ENCODE peak calls at places on chromosomes 6 and 20, in six cellular contexts. One of them, this sample, is unnamed.

GRCh38 chr6:119603501-119603900 is 253.9 kb upstream of the MAN1A1 start:
- DNase-seq in GM23338: no peak
- DNase-seq in foreskin keratinocyte: no peak
- DNase-seq in AG04450: no peak
- DNase-seq in right lobe of liver: no peak
- DNase-seq in HL-60: no peak
- DNase-seq in this sample: no peak

GRCh38 chr6:116695398-116695797 is 14.4 kb downstream of the KPNA5 start:
- DNase-seq in AG04450: no peak
- DNase-seq in foreskin keratinocyte: no peak
- DNase-seq in right lobe of liver: no peak
- DNase-seq in GM23338: no peak
- DNase-seq in HL-60: no peak
- DNase-seq in this sample: no peak

GRCh38 chr6:36075656-36076055 is 48.0 kb downstream of the MAPK14 start:
- DNase-seq in GM23338: peak
- DNase-seq in HL-60: peak
- DNase-seq in AG04450: no peak
- DNase-seq in foreskin keratinocyte: no peak
- DNase-seq in right lobe of liver: peak
- DNase-seq in this sample: no peak

GRCh38 chr20:61725966-61726365 is 339.7 kb downstream of the TAF4 start:
- DNase-seq in AG04450: no peak
- DNase-seq in GM23338: no peak
- DNase-seq in HL-60: no peak
- DNase-seq in foreskin keratinocyte: no peak
- DNase-seq in right lobe of liver: peak
- DNase-seq in this sample: no peak

GRCh38 chr6:74277749-74278148 is 581.7 kb downstream of the CD109 start:
- DNase-seq in HL-60: no peak
- DNase-seq in foreskin keratinocyte: peak
- DNase-seq in GM23338: no peak
- DNase-seq in right lobe of liver: no peak
- DNase-seq in AG04450: no peak
- DNase-seq in this sample: no peak

GRCh38 chr6:122061855-122062254 is 337.6 kb upstream of the HSF2 start:
- DNase-seq in HL-60: no peak
- DNase-seq in AG04450: no peak
- DNase-seq in GM23338: no peak
- DNase-seq in foreskin keratinocyte: no peak
- DNase-seq in right lobe of liver: no peak
- DNase-seq in this sample: no peak

GRCh38 chr6:30260036-30260504 is 46.9 kb upstream of the TRIM26 start:
- DNase-seq in foreskin keratinocyte: no peak
- DNase-seq in GM23338: peak
- DNase-seq in HL-60: no peak
- DNase-seq in AG04450: no peak
- DNase-seq in right lobe of liver: no peak
- DNase-seq in this sample: peak

GRCh38 chr6:19322691-19323470 is 514.3 kb upstream of the ID4 start:
- DNase-seq in foreskin keratinocyte: no peak
- DNase-seq in right lobe of liver: no peak
- DNase-seq in HL-60: no peak
- DNase-seq in GM23338: no peak
- DNase-seq in AG04450: no peak
- DNase-seq in this sample: no peak

GRCh38 chr20:63618291-63618980 is 8.5 kb downstream of the GMEB2 start:
- DNase-seq in HL-60: no peak
- DNase-seq in right lobe of liver: no peak
- DNase-seq in AG04450: no peak
- DNase-seq in GM23338: no peak
- DNase-seq in foreskin keratinocyte: no peak
- DNase-seq in this sample: no peak

GRCh38 chr20:3364323-3365013 is 43.0 kb downstream of the DNAAF9 start:
- DNase-seq in GM23338: no peak
- DNase-seq in right lobe of liver: no peak
- DNase-seq in HL-60: no peak
- DNase-seq in foreskin keratinocyte: no peak
- DNase-seq in AG04450: no peak
- DNase-seq in this sample: no peak

GRCh38 chr6:41191569-41191968 is 9.4 kb downstream of the TREML2 start:
- DNase-seq in HL-60: peak
- DNase-seq in right lobe of liver: no peak
- DNase-seq in foreskin keratinocyte: no peak
- DNase-seq in AG04450: no peak
- DNase-seq in GM23338: peak
- DNase-seq in this sample: no peak

GRCh38 chr6:27502508-27503435 is 29.9 kb upstream of the ZNF184 start:
- DNase-seq in HL-60: peak
- DNase-seq in GM23338: peak
- DNase-seq in foreskin keratinocyte: peak
- DNase-seq in AG04450: peak
- DNase-seq in right lobe of liver: no peak
- DNase-seq in this sample: no peak

GRCh38 chr6:156809034-156809433 is 31.9 kb downstream of the ARID1B start:
- DNase-seq in HL-60: peak
- DNase-seq in GM23338: no peak
- DNase-seq in right lobe of liver: no peak
- DNase-seq in AG04450: no peak
- DNase-seq in foreskin keratinocyte: no peak
- DNase-seq in this sample: no peak

GRCh38 chr20:58233881-58234528 is 5.6 kb upstream of the ANKRD60 start:
- DNase-seq in right lobe of liver: no peak
- DNase-seq in GM23338: peak
- DNase-seq in AG04450: no peak
- DNase-seq in foreskin keratinocyte: no peak
- DNase-seq in HL-60: peak
- DNase-seq in this sample: no peak

GRCh38 chr6:134482585-134483346 is 164.9 kb upstream of the SGK1 start:
- DNase-seq in right lobe of liver: peak
- DNase-seq in foreskin keratinocyte: no peak
- DNase-seq in GM23338: no peak
- DNase-seq in HL-60: no peak
- DNase-seq in AG04450: no peak
- DNase-seq in this sample: no peak

GRCh38 chr6:7846971-7847818 is 63.4 kb downstream of the TXNDC5 start:
- DNase-seq in right lobe of liver: no peak
- DNase-seq in foreskin keratinocyte: peak
- DNase-seq in AG04450: peak
- DNase-seq in HL-60: no peak
- DNase-seq in GM23338: peak
- DNase-seq in this sample: no peak

GRCh38 chr6:161076211-161076677 is 84.7 kb downstream of the MAP3K4 start:
- DNase-seq in GM23338: peak
- DNase-seq in foreskin keratinocyte: no peak
- DNase-seq in right lobe of liver: no peak
- DNase-seq in HL-60: no peak
- DNase-seq in AG04450: no peak
- DNase-seq in this sample: no peak

GRCh38 chr20:10332656-10333421 is 101.2 kb downstream of the MKKS start:
- DNase-seq in AG04450: no peak
- DNase-seq in foreskin keratinocyte: no peak
- DNase-seq in right lobe of liver: no peak
- DNase-seq in HL-60: no peak
- DNase-seq in GM23338: no peak
- DNase-seq in this sample: no peak

GRCh38 chr20:47795214-47795667 is 10.0 kb upstream of the SULF2 start:
- DNase-seq in GM23338: no peak
- DNase-seq in right lobe of liver: peak
- DNase-seq in AG04450: no peak
- DNase-seq in foreskin keratinocyte: peak
- DNase-seq in HL-60: no peak
- DNase-seq in this sample: no peak
- H3K27ac ChIP-seq in GM23338: no peak
- H3K27ac ChIP-seq in right lobe of liver: no peak
- H3K27ac ChIP-seq in AG04450: no peak
- H3K27ac ChIP-seq in foreskin keratinocyte: peak
- H3K27ac ChIP-seq in HL-60: no peak
- H3K27ac ChIP-seq in this sample: no peak

DNA sequence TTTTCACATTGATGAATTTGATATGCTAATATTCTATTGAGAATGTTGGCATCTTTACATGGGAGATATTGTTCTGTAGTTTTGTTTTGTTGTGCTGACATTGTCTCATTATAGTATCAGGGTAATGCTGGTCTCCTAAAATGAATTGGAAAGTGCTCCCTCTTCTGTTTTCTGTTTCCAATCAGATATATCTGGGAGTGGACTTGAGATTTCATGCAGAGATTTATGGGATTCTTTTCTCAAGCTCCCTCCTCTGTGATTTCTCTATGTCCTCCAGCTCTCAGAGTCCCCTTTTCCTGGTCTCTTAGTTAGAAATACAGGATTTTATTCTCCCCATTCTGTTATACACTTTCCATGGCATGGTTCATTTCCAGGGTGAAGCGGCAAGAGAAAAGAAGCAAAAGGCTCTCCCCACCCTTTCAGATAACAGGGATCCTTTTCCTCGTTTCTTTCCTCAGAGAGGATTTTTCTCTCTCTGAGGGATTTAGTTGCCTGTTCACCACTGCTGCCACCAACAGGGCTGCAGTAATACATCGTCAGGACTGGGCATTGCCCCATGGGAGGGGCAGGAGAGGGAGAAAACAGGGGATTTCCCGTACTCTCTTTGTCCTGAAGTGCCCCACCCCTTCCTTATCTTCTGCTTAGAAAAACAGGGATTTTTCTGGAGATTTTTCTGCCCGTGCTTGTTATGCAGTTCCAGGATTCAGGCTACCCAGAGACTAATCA is 59.3 kb upstream of the STMND1 start:
- DNase-seq in right lobe of liver: peak
- DNase-seq in GM23338: peak
- DNase-seq in AG04450: no peak
- DNase-seq in HL-60: no peak
- DNase-seq in foreskin keratinocyte: peak
- DNase-seq in this sample: no peak
- H3K27ac ChIP-seq in right lobe of liver: no peak
- H3K27ac ChIP-seq in GM23338: no peak
- H3K27ac ChIP-seq in AG04450: no peak
- H3K27ac ChIP-seq in HL-60: no peak
- H3K27ac ChIP-seq in foreskin keratinocyte: peak
- H3K27ac ChIP-seq in this sample: no peak

GRCh38 chr6:112188906-112189305 is 65.5 kb downstream of the LAMA4 start:
- DNase-seq in HL-60: no peak
- DNase-seq in right lobe of liver: no peak
- DNase-seq in foreskin keratinocyte: no peak
- DNase-seq in GM23338: no peak
- DNase-seq in AG04450: no peak
- DNase-seq in this sample: no peak
- H3K27ac ChIP-seq in HL-60: no peak
- H3K27ac ChIP-seq in right lobe of liver: no peak
- H3K27ac ChIP-seq in foreskin keratinocyte: no peak
- H3K27ac ChIP-seq in GM23338: no peak
- H3K27ac ChIP-seq in AG04450: no peak
- H3K27ac ChIP-seq in this sample: no peak

GRCh38 chr6:32191696-32192607 is 491 bp downstream of the GPSM3 start:
- DNase-seq in right lobe of liver: no peak
- DNase-seq in AG04450: no peak
- DNase-seq in HL-60: no peak
- DNase-seq in GM23338: no peak
- DNase-seq in foreskin keratinocyte: no peak
- DNase-seq in this sample: peak
- H3K27ac ChIP-seq in right lobe of liver: peak
- H3K27ac ChIP-seq in AG04450: no peak
- H3K27ac ChIP-seq in HL-60: peak
- H3K27ac ChIP-seq in GM23338: no peak
- H3K27ac ChIP-seq in foreskin keratinocyte: no peak
- H3K27ac ChIP-seq in this sample: peak

DNA sequence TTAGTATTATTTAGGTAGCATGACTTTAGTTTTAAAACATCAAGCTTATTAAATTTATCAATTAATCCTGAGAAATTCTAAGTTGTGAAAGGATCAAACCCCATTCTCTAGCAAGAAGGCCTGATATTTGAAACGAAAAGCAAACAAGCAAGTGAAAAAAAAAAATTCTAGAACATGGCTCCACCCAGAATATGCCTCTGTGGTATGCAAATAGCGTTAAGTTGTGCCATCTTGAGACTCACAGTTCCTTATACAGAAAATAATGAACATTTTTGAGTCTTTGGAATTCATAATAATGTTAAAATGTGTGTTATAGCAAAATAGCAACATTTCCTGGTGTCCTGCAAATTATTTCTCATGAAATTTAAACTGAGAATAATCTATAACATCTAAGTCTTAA is 42.0 kb downstream of the TRDN start:
- DNase-seq in AG04450: no peak
- DNase-seq in right lobe of liver: no peak
- DNase-seq in foreskin keratinocyte: no peak
- DNase-seq in HL-60: no peak
- DNase-seq in GM23338: no peak
- DNase-seq in this sample: no peak
- H3K27ac ChIP-seq in AG04450: no peak
- H3K27ac ChIP-seq in right lobe of liver: no peak
- H3K27ac ChIP-seq in foreskin keratinocyte: no peak
- H3K27ac ChIP-seq in HL-60: no peak
- H3K27ac ChIP-seq in GM23338: no peak
- H3K27ac ChIP-seq in this sample: no peak

DNA sequence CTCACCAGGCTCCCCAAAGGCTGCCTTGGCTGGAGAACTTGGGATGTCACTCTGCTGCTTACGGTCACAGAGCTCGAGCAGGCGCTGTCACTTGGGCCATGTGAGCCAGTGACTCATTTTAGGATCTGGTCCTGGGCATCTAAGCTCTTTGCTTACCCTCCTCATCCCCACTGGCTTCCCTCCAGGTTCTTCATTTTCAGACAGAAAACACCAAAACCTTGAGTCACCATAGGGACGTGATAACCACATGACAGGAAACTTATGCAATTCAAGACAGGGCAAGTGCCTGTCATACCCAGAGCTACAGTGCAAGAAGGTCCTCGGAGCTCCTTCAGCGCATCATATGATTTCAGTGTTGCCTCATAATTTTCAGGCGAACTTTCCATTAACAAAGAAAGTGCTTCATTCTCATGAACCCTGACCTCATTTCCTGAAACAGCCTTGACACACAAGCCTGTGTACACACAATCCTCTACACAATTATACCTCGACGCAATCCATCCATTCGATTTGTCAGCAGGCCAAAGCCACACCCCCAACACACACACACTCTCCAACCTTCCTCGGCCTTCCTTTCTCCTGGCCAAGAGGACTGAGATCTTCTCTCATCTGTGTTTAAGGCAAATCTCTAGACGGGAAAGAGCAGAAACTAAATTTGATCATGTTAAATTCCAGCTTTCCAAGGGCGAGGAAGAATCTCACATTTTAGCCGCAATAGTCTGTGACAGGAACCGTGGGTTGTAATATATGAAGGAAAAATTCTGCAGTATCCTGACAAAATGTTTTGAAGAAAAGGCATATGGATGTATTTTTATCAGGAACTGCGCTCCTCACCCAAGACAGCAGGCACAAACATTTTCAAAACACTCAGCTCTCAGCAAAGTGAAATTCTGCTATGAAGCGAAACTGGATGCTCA is 25.3 kb downstream of the TBC1D7 start:
- DNase-seq in GM23338: no peak
- DNase-seq in HL-60: peak
- DNase-seq in right lobe of liver: peak
- DNase-seq in foreskin keratinocyte: peak
- DNase-seq in AG04450: peak
- DNase-seq in this sample: no peak
- H3K27ac ChIP-seq in GM23338: no peak
- H3K27ac ChIP-seq in HL-60: peak
- H3K27ac ChIP-seq in right lobe of liver: peak
- H3K27ac ChIP-seq in foreskin keratinocyte: peak
- H3K27ac ChIP-seq in AG04450: peak
- H3K27ac ChIP-seq in this sample: peak